ENCODE peak calls at places on chromosomes 1 and 21, in six cellular contexts. A is GM23248; F is CD8-positive, alpha-beta T cell; M is esophagus squamous epithelium; D is PC-3; Y is endodermal cell. J is an unnamed sample.

GRCh38 chr1:208036918-208037567 is 126.1 kb upstream of the CD34 start:
- DNase-seq in A (no peak), F (no peak), M (no peak), D (no peak), Y (no peak), J (no peak)

GRCh38 chr1:155706101-155706619 is 17.3 kb downstream of the DAP3 start:
- DNase-seq in A (peak; percentile 66), F (no peak), M (no peak), D (peak; percentile 73), Y (no peak), J (no peak)

GRCh38 chr1:115969509-115969908 is 6.8 kb upstream of the SLC22A15 start:
- DNase-seq in A (no peak), F (no peak), M (no peak), D (no peak), Y (peak; percentile 93), J (no peak)

GRCh38 chr21:14616303-14617039 is 70.4 kb upstream of the SAMSN1 start:
- DNase-seq in A (no peak), F (no peak), M (no peak), D (peak; percentile 54), Y (no peak), J (no peak)

GRCh38 chr1:177858222-177858894 is 111.5 kb downstream of the SEC16B start:
- DNase-seq in A (peak; percentile 66), F (no peak), M (no peak), D (no peak), Y (no peak), J (no peak)

GRCh38 chr1:164337885-164338284 is 221.1 kb upstream of the PBX1 start:
- DNase-seq in A (no peak), F (no peak), M (no peak), D (peak; percentile 40), Y (no peak), J (no peak)

GRCh38 chr1:95547000-95547399 is 313.0 kb downstream of the RWDD3 start:
- DNase-seq in A (no peak), F (no peak), M (no peak), D (no peak), Y (no peak), J (no peak)

GRCh38 chr21:28333455-28334108 is 659.1 kb downstream of the LTN1 start:
- DNase-seq in A (peak; percentile 69), F (no peak), M (no peak), D (no peak), Y (no peak), J (no peak)

GRCh38 chr1:215606564-215607168 is 39.6 kb downstream of the KCTD3 start:
- DNase-seq in A (peak; percentile 74), F (no peak), M (no peak), D (peak; percentile 75), Y (no peak), J (no peak)

GRCh38 chr1:244327533-244327932 is 124.2 kb downstream of the ADSS2 start:
- DNase-seq in A (no peak), F (no peak), M (no peak), D (no peak), Y (no peak), J (no peak)

GRCh38 chr1:224639426-224639975 is 23.4 kb downstream of the CNIH3 start:
- DNase-seq in A (no peak), F (no peak), M (no peak), D (no peak), Y (no peak), J (no peak)

GRCh38 chr1:40692429-40692905 is 963 bp downstream of the NFYC start:
- DNase-seq in A (peak; percentile 64), F (no peak), M (no peak), D (no peak), Y (no peak), J (no peak)

GRCh38 chr1:41884256-41885240 is 34.2 kb downstream of the HIVEP3 start:
- DNase-seq in A (no peak), F (no peak), M (no peak), D (no peak), Y (peak; percentile 65), J (no peak)

GRCh38 chr1:210726621-210727020 is 397.9 kb downstream of the HHAT start:
- DNase-seq in A (peak; percentile 20), F (peak; percentile 1), M (no peak), D (peak; percentile 50), Y (peak; percentile 90), J (peak; percentile 37)

GRCh38 chr1:78301141-78301540 is 189.6 kb upstream of the PTGFR start:
- DNase-seq in A (no peak), F (no peak), M (no peak), D (no peak), Y (no peak), J (no peak)

GRCh38 chr1:3900150-3900968 is at the start of gene C1orf174:
- DNase-seq in A (peak; percentile 99), F (peak; percentile 90), M (peak; percentile 99), D (peak; percentile 97), Y (peak; percentile 98), J (peak; percentile 89)

GRCh38 chr1:153095764-153096163 is 1.4 kb upstream of the SPRR2E start:
- DNase-seq in A (no peak), F (no peak), M (no peak), D (no peak), Y (no peak), J (no peak)
- H3K4me3 ChIP-seq in A (no peak overlapping the region), F (no peak overlapping the region), M (no peak overlapping the region), D (no peak overlapping the region), Y (no peak overlapping the region), J (no peak overlapping the region)

GRCh38 chr1:91884459-91885290 is 1.3 kb downstream of the TGFBR3 start:
- DNase-seq in A (peak; percentile 64), F (no peak), M (no peak), D (peak; percentile 19), Y (peak; percentile 74), J (peak; percentile 33)
- H3K27ac ChIP-seq in A (peak overlapping the region; percentile 76), F (peak overlapping the region; percentile 63), M (peak overlapping the region; percentile 90), D (no peak overlapping the region), Y (no peak overlapping the region), J (peak overlapping the region; percentile 81)

GRCh38 chr1:174968750-174969244 is 30.9 kb upstream of the CACYBP start:
- DNase-seq in A (peak; percentile 29), F (no peak), M (no peak), D (peak; percentile 65), Y (no peak), J (no peak)

GRCh38 chr1:174966000-174966572 is 33.7 kb upstream of the CACYBP start:
- DNase-seq in A (no peak), F (no peak), M (no peak), D (peak; percentile 69), Y (no peak), J (no peak)

GRCh38 chr1:174969977-174970376 is 29.8 kb upstream of the CACYBP start:
- DNase-seq in A (no peak), F (no peak), M (no peak), D (no peak), Y (no peak), J (no peak)

GRCh38 chr1:174965006-174965971 is 34.5 kb upstream of the CACYBP start:
- DNase-seq in A (no peak), F (no peak), M (no peak), D (no peak), Y (peak; percentile 70), J (peak; percentile 62)

DNA sequence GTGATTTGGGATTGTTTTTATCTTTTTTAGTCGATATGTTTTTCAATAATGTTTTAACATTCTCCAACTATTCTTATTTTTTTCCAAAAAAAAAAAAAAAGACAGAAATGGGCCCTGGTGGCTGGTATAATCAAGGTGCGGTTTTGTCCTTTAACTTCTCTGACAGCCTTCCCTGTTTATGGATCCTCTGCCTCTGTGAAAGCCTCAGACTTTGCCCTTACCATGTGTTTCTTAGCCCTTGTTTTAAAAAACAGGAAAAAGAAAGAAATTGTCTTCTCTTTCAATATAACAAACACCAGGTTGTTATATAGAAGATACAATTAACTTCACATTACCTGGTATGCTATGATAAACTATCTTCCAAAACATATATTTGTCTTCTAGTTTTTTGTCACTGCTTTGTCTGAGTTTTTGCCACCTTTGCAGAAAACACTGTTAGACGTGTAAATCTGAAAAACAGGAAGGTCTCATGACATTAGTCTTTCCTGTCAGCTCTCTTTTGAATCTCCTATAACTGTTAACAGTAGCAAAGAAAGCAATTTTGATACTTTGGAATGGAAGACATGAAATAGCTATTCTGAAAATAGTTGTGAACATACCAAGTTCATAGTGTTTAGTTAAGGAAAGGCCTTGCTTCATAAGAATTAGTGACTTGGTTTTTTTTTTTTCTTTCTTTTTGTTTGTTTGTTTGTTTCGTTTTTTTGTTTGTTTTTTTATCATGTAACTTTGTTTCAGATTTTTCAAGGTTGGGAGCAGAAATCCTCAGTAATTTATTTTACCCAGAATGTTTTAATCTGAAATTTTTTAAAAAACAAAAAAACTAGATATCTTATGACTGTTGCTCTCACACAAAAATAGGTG is 31.7 kb upstream of the CACYBP start:
- DNase-seq in A (no peak), F (no peak), M (no peak), D (no peak), Y (no peak), J (no peak)
- H3K4me1 ChIP-seq in A (peaks cover 18% of the 10 kb centered on the region), F (peaks cover 80% of the 10 kb centered on the region), M (peaks cover 26% of the 10 kb centered on the region), D (peaks cover 52% of the 10 kb centered on the region), Y (peaks cover 20% of the 10 kb centered on the region), J (peaks cover 17% of the 10 kb centered on the region)

GRCh38 chr1:201021333-201022177 is 2.0 kb downstream of the KIF21B start:
- DNase-seq in A (no peak), F (no peak), M (no peak), D (no peak), Y (peak; percentile 70), J (no peak)

GRCh38 chr1:201024251-201024998 is 911 bp upstream of the KIF21B start:
- DNase-seq in A (no peak), F (no peak), M (no peak), D (no peak), Y (peak; percentile 62), J (no peak)

GRCh38 chr1:201022178-201022823 is 1.2 kb downstream of the KIF21B start:
- DNase-seq in A (no peak), F (no peak), M (no peak), D (no peak), Y (no peak), J (no peak)

GRCh38 chr1:201022824-201023516 is 544 bp downstream of the KIF21B start:
- DNase-seq in A (no peak), F (no peak), M (no peak), D (no peak), Y (peak; percentile 84), J (peak; percentile 32)

GRCh38 chr1:201023517-201023902 is at the start of gene KIF21B:
- DNase-seq in A (peak; percentile 66), F (peak; percentile 91), M (peak; percentile 17), D (peak; percentile 52), Y (peak; percentile 95), J (peak; percentile 90)
- H3K4me3 ChIP-seq in A (peak within 1 kb of the TSS; percentile 66), F (peak within 1 kb of the TSS; percentile 64), M (peak within 1 kb of the TSS; percentile 32), D (no peak within 1 kb of the TSS), Y (peak within 1 kb of the TSS; percentile 74), J (peak within 1 kb of the TSS; percentile 63)

J was measured in colonic mucosa.